ENCODE peak calls at places on chromosomes 11 and 22, in nine cellular contexts. T is spleen; F is caudate nucleus; S is CD4-positive, alpha-beta T cell; R is ovary; A is T1000; P is colonic mucosa; L is retinal pigment epithelial cell; W is RWPE2. O is an unnamed sample.

GRCh38 chr11:27392715-27393114 is 29.7 kb upstream of the CCDC34 start:
- DNase-seq in T (no peak), F (no peak), S (no peak), R (no peak), A (no peak), P (no peak), L (no peak), W (no peak), O (no peak)

GRCh38 chr22:42868751-42869251 is 11.7 kb upstream of the ARFGAP3 start:
- DNase-seq in T (no peak), F (peak), S (no peak), R (no peak), A (no peak), P (no peak), L (no peak), W (no peak), O (no peak)

GRCh38 chr22:25083414-25084166 is 116.1 kb upstream of the CRYBB3 start:
- DNase-seq in T (no peak), F (no peak), S (no peak), R (no peak), A (no peak), P (no peak), L (no peak), W (no peak), O (no peak)

GRCh38 chr11:117518455-117518854 is 190.8 kb downstream of the CEP164 start:
- DNase-seq in T (no peak), F (no peak), S (no peak), R (no peak), A (no peak), P (no peak), L (no peak), W (no peak), O (no peak)

GRCh38 chr22:31346255-31346732 is at the start of gene PATZ1:
- DNase-seq in T (peak), F (peak), S (peak), R (peak), A (peak), P (peak), L (no peak), W (peak), O (no peak)

GRCh38 chr11:33704240-33705002 is 3.8 kb upstream of the C11orf91 start:
- DNase-seq in T (no peak), F (no peak), S (no peak), R (no peak), A (no peak), P (no peak), L (no peak), W (no peak), O (no peak)

GRCh38 chr11:72189448-72190250 is 2.3 kb upstream of the FOLR1 start:
- DNase-seq in T (no peak), F (peak), S (no peak), R (no peak), A (no peak), P (peak), L (no peak), W (no peak), O (no peak)

GRCh38 chr11:80122211-80122610 is 681.4 kb upstream of the TENM4 start:
- DNase-seq in T (no peak), F (no peak), S (no peak), R (no peak), A (no peak), P (no peak), L (no peak), W (no peak), O (no peak)

GRCh38 chr11:313787-314547 is at the start of gene IFITM1:
- DNase-seq in T (peak), F (no peak), S (peak), R (peak), A (no peak), P (peak), L (no peak), W (no peak), O (no peak)